ENCODE peak calls at places on chromosomes 5 and 9, in six cellular contexts. Q is epithelial cell of proximal tubule; V is left lung; P is fibroblast of the conjunctiva; I is Peyer's patch; T is CD4-positive, alpha-beta T cell. S is an unnamed sample.

GRCh38 chr5:97250113-97250512 is 67.1 kb upstream of the RIOK2 start:
- DNase-seq in P (no peak), I (no peak), Q (no peak), T (no peak), V (no peak), S (no peak)

GRCh38 chr5:1930880-1931589 is 48.3 kb upstream of the IRX4 start:
- DNase-seq in Q (no peak), T (no peak), I (no peak), V (no peak), P (no peak), S (no peak)

GRCh38 chr9:98774746-98775145 is 21.6 kb downstream of the ANKS6 start:
- DNase-seq in V (no peak), P (no peak), I (no peak), T (peak; percentile 20), Q (no peak), S (no peak)

GRCh38 chr5:59543826-59544442 is 349.6 kb downstream of the PDE4D start:
- DNase-seq in Q (peak; percentile 94), P (no peak), T (no peak), I (no peak), V (no peak), S (no peak)

GRCh38 chr5:169811023-169811422 is 169.3 kb downstream of the INSYN2B start:
- DNase-seq in V (no peak), P (no peak), I (no peak), Q (no peak), T (no peak), S (no peak)

GRCh38 chr9:116502746-116503145 is 184.4 kb upstream of the TRIM32 start:
- DNase-seq in Q (no peak), I (no peak), P (no peak), V (no peak), T (no peak), S (no peak)

GRCh38 chr5:147303976-147304375 is 69.2 kb downstream of the STK32A start:
- DNase-seq in T (no peak), P (peak; percentile 9), V (no peak), Q (peak; percentile 85), I (no peak), S (no peak)

GRCh38 chr5:141494761-141495455 is 6.0 kb downstream of the PCDHGC5 start:
- DNase-seq in T (no peak), P (no peak), V (no peak), Q (no peak), I (no peak), S (no peak)

GRCh38 chr9:130782883-130783537 is 52.0 kb upstream of the ABL1 start:
- DNase-seq in I (no peak), P (no peak), Q (no peak), V (no peak), T (no peak), S (no peak)

GRCh38 chr9:36214571-36214970 is 23.9 kb downstream of the CLTA start:
- DNase-seq in T (no peak), V (no peak), Q (no peak), I (no peak), P (no peak), S (no peak)

GRCh38 chr9:134158753-134159392 is 5.5 kb downstream of the RNU6ATAC start:
- DNase-seq in Q (no peak), T (no peak), V (no peak), P (no peak), I (no peak), S (no peak)

GRCh38 chr5:39547548-39548154 is 122.9 kb upstream of the DAB2 start:
- DNase-seq in T (no peak), I (no peak), P (peak; percentile 64), Q (peak; percentile 20), V (no peak), S (no peak)

GRCh38 chr9:137986268-137987099 is 108.9 kb downstream of the CACNA1B start:
- DNase-seq in T (no peak), Q (no peak), V (no peak), I (no peak), P (no peak), S (no peak)

GRCh38 chr5:61423487-61424157 is 91.6 kb downstream of the ZSWIM6 start:
- DNase-seq in Q (no peak), I (no peak), P (no peak), V (no peak), T (no peak), S (no peak)

GRCh38 chr9:68851657-68852056 is 146.6 kb downstream of the PIP5K1B start:
- DNase-seq in T (no peak), V (no peak), P (no peak), I (no peak), Q (no peak), S (no peak)

GRCh38 chr9:92094655-92095054 is 20.6 kb downstream of the SPTLC1 start:
- DNase-seq in I (no peak), T (no peak), Q (no peak), P (no peak), V (no peak), S (no peak)

GRCh38 chr5:14472986-14473567 is 108.5 kb upstream of the OTULINL start:
- DNase-seq in I (no peak), P (no peak), Q (no peak), T (no peak), V (no peak), S (no peak)

GRCh38 chr5:146647656-146648199 is 131.7 kb upstream of the GPR151 start:
- DNase-seq in T (no peak), I (no peak), P (no peak), V (no peak), Q (no peak), S (no peak)

GRCh38 chr9:113568081-113568435 is 104.5 kb downstream of the RGS3 start:
- DNase-seq in T (no peak), P (no peak), V (no peak), I (no peak), Q (no peak), S (no peak)

S was measured in CD14-positive monocyte.